ENCODE peak calls at places on chromosome 14, in five cellular contexts. G, N, E, V and Z are unnamed samples.

GRCh38 chr14:58738876-58739275 is 101.1 kb downstream of the DACT1 start:
- DNase-seq in N (no peak), G (no peak), V (no peak), E (no peak), Z (no peak)

GRCh38 chr14:78927261-78927660 is 757.1 kb downstream of the NRXN3 start:
- DNase-seq in G (no peak), E (no peak), V (no peak), N (no peak), Z (no peak)

GRCh38 chr14:63204407-63205280 is at the start of gene RHOJ:
- DNase-seq in E (peak), V (no peak), G (no peak), N (no peak), Z (no peak)

GRCh38 chr14:61598980-61599379 is 96.3 kb upstream of the HIF1A start:
- DNase-seq in N (no peak), G (peak), V (no peak), E (no peak), Z (no peak)

GRCh38 chr14:90472632-90473031 is 75.8 kb downstream of the CALM1 start:
- DNase-seq in V (no peak), N (no peak), E (no peak), G (no peak), Z (no peak)

GRCh38 chr14:21734457-21735074 is 60.9 kb upstream of the OR4E1 start:
- DNase-seq in V (no peak), G (peak), E (peak), N (peak), Z (peak)

GRCh38 chr14:73008501-73008900 is 18.4 kb downstream of the ZFYVE1 start:
- DNase-seq in G (no peak), N (no peak), E (no peak), V (no peak), Z (no peak)

GRCh38 chr14:75283162-75283883 is 4.7 kb downstream of the FOS start:
- DNase-seq in E (no peak), N (peak), V (peak), G (peak), Z (peak)

GRCh38 chr14:35368583-35368982 is 36.0 kb downstream of the NFKBIA start:
- DNase-seq in N (no peak), G (no peak), E (no peak), V (no peak), Z (no peak)

GRCh38 chr14:34684578-34684977 is 29.8 kb downstream of the CFL2 start:
- DNase-seq in E (no peak), N (no peak), V (no peak), G (no peak), Z (no peak)

GRCh38 chr14:31978423-31978822 is 98.7 kb upstream of the ARHGAP5 start:
- DNase-seq in N (no peak), V (no peak), E (no peak), G (no peak), Z (no peak)

GRCh38 chr14:105203057-105203494 is 22.0 kb upstream of the NUDT14 start:
- DNase-seq in E (peak), N (peak), G (peak), V (peak), Z (peak)